ENCODE peak calls at places on chromosomes 1 and 21, in nine cellular contexts. One of them, this sample, is unnamed.

GRCh38 chr21:14600569-14601308 is 54.6 kb upstream of the SAMSN1 start:
- DNase-seq in NB4: no peak
- DNase-seq in NCI-H1694: no peak
- DNase-seq in transverse colon: no peak
- DNase-seq in memory B cell: no peak
- DNase-seq in stimulated activated CD4-positive, alpha-beta T cell treated with anti-CD3 and anti-CD28 coated beads, Interleukin-15, amount 100 ng/mL, for 24 hours: no peak
- DNase-seq in glutamatergic neuron: no peak
- DNase-seq in neuronal stem cell: no peak
- DNase-seq in brain microvascular endothelial cell: no peak
- DNase-seq in this sample: no peak

GRCh38 chr1:210464519-210465039 is 135.9 kb downstream of the HHAT start:
- DNase-seq in NB4: no peak
- DNase-seq in NCI-H1694: no peak
- DNase-seq in transverse colon: no peak
- DNase-seq in memory B cell: no peak
- DNase-seq in stimulated activated CD4-positive, alpha-beta T cell treated with anti-CD3 and anti-CD28 coated beads, Interleukin-15, amount 100 ng/mL, for 24 hours: peak; percentile 22
- DNase-seq in glutamatergic neuron: no peak
- DNase-seq in neuronal stem cell: no peak
- DNase-seq in brain microvascular endothelial cell: no peak
- DNase-seq in this sample: no peak

GRCh38 chr1:9251501-9251900 is 16.9 kb downstream of the H6PD start:
- DNase-seq in NB4: no peak
- DNase-seq in NCI-H1694: no peak
- DNase-seq in transverse colon: no peak
- DNase-seq in memory B cell: no peak
- DNase-seq in stimulated activated CD4-positive, alpha-beta T cell treated with anti-CD3 and anti-CD28 coated beads, Interleukin-15, amount 100 ng/mL, for 24 hours: no peak
- DNase-seq in glutamatergic neuron: peak; percentile 60
- DNase-seq in neuronal stem cell: no peak
- DNase-seq in brain microvascular endothelial cell: no peak
- DNase-seq in this sample: no peak

GRCh38 chr1:27406354-27406665 is 13.9 kb downstream of the GPR3 start:
- DNase-seq in NB4: no peak
- DNase-seq in NCI-H1694: no peak
- DNase-seq in transverse colon: no peak
- DNase-seq in memory B cell: no peak
- DNase-seq in stimulated activated CD4-positive, alpha-beta T cell treated with anti-CD3 and anti-CD28 coated beads, Interleukin-15, amount 100 ng/mL, for 24 hours: no peak
- DNase-seq in glutamatergic neuron: no peak
- DNase-seq in neuronal stem cell: no peak
- DNase-seq in brain microvascular endothelial cell: no peak
- DNase-seq in this sample: no peak

GRCh38 chr1:32741417-32742131 is 39.0 kb upstream of the SYNC start:
- DNase-seq in NB4: no peak
- DNase-seq in NCI-H1694: no peak
- DNase-seq in transverse colon: peak; percentile 55
- DNase-seq in memory B cell: no peak
- DNase-seq in stimulated activated CD4-positive, alpha-beta T cell treated with anti-CD3 and anti-CD28 coated beads, Interleukin-15, amount 100 ng/mL, for 24 hours: no peak
- DNase-seq in glutamatergic neuron: no peak
- DNase-seq in neuronal stem cell: no peak
- DNase-seq in brain microvascular endothelial cell: no peak
- DNase-seq in this sample: no peak

GRCh38 chr1:30684881-30685795 is 38.2 kb downstream of the MATN1 start:
- DNase-seq in NB4: no peak
- DNase-seq in NCI-H1694: no peak
- DNase-seq in transverse colon: peak; percentile 78
- DNase-seq in memory B cell: no peak
- DNase-seq in stimulated activated CD4-positive, alpha-beta T cell treated with anti-CD3 and anti-CD28 coated beads, Interleukin-15, amount 100 ng/mL, for 24 hours: peak; percentile 36
- DNase-seq in glutamatergic neuron: peak; percentile 71
- DNase-seq in neuronal stem cell: peak; percentile 94
- DNase-seq in brain microvascular endothelial cell: no peak
- DNase-seq in this sample: peak; percentile 94

GRCh38 chr1:186325239-186325638 is 49.8 kb downstream of the TPR start:
- DNase-seq in NB4: peak; percentile 20
- DNase-seq in NCI-H1694: peak; percentile 5
- DNase-seq in transverse colon: no peak
- DNase-seq in memory B cell: no peak
- DNase-seq in stimulated activated CD4-positive, alpha-beta T cell treated with anti-CD3 and anti-CD28 coated beads, Interleukin-15, amount 100 ng/mL, for 24 hours: no peak
- DNase-seq in glutamatergic neuron: no peak
- DNase-seq in neuronal stem cell: no peak
- DNase-seq in brain microvascular endothelial cell: peak; percentile 8
- DNase-seq in this sample: no peak

GRCh38 chr1:244436336-244437102 is 15.2 kb downstream of the ADSS2 start:
- DNase-seq in NB4: no peak
- DNase-seq in NCI-H1694: no peak
- DNase-seq in transverse colon: no peak
- DNase-seq in memory B cell: no peak
- DNase-seq in stimulated activated CD4-positive, alpha-beta T cell treated with anti-CD3 and anti-CD28 coated beads, Interleukin-15, amount 100 ng/mL, for 24 hours: no peak
- DNase-seq in glutamatergic neuron: no peak
- DNase-seq in neuronal stem cell: no peak
- DNase-seq in brain microvascular endothelial cell: peak; percentile 50
- DNase-seq in this sample: no peak

GRCh38 chr1:7299994-7300393 is 471.1 kb upstream of the VAMP3 start:
- DNase-seq in NB4: no peak
- DNase-seq in NCI-H1694: no peak
- DNase-seq in transverse colon: no peak
- DNase-seq in memory B cell: no peak
- DNase-seq in stimulated activated CD4-positive, alpha-beta T cell treated with anti-CD3 and anti-CD28 coated beads, Interleukin-15, amount 100 ng/mL, for 24 hours: no peak
- DNase-seq in glutamatergic neuron: no peak
- DNase-seq in neuronal stem cell: no peak
- DNase-seq in brain microvascular endothelial cell: peak; percentile 65
- DNase-seq in this sample: no peak

GRCh38 chr21:45283611-45284455 is 3.9 kb downstream of the POFUT2 start:
- DNase-seq in NB4: no peak
- DNase-seq in NCI-H1694: no peak
- DNase-seq in transverse colon: peak; percentile 5
- DNase-seq in memory B cell: no peak
- DNase-seq in stimulated activated CD4-positive, alpha-beta T cell treated with anti-CD3 and anti-CD28 coated beads, Interleukin-15, amount 100 ng/mL, for 24 hours: no peak
- DNase-seq in glutamatergic neuron: no peak
- DNase-seq in neuronal stem cell: no peak
- DNase-seq in brain microvascular endothelial cell: no peak
- DNase-seq in this sample: no peak

GRCh38 chr1:117629625-117630422 is 24.0 kb downstream of the TENT5C start:
- DNase-seq in NB4: no peak
- DNase-seq in NCI-H1694: no peak
- DNase-seq in transverse colon: no peak
- DNase-seq in memory B cell: no peak
- DNase-seq in stimulated activated CD4-positive, alpha-beta T cell treated with anti-CD3 and anti-CD28 coated beads, Interleukin-15, amount 100 ng/mL, for 24 hours: no peak
- DNase-seq in glutamatergic neuron: no peak
- DNase-seq in neuronal stem cell: no peak
- DNase-seq in brain microvascular endothelial cell: no peak
- DNase-seq in this sample: no peak

GRCh38 chr1:8435569-8436071 is 117.7 kb downstream of the SLC45A1 start:
- DNase-seq in NB4: no peak
- DNase-seq in NCI-H1694: no peak
- DNase-seq in transverse colon: no peak
- DNase-seq in memory B cell: no peak
- DNase-seq in stimulated activated CD4-positive, alpha-beta T cell treated with anti-CD3 and anti-CD28 coated beads, Interleukin-15, amount 100 ng/mL, for 24 hours: no peak
- DNase-seq in glutamatergic neuron: no peak
- DNase-seq in neuronal stem cell: no peak
- DNase-seq in brain microvascular endothelial cell: no peak
- DNase-seq in this sample: no peak

GRCh38 chr1:41545996-41546938 is 61.8 kb upstream of the EDN2 start:
- DNase-seq in NB4: no peak
- DNase-seq in NCI-H1694: no peak
- DNase-seq in transverse colon: no peak
- DNase-seq in memory B cell: no peak
- DNase-seq in stimulated activated CD4-positive, alpha-beta T cell treated with anti-CD3 and anti-CD28 coated beads, Interleukin-15, amount 100 ng/mL, for 24 hours: no peak
- DNase-seq in glutamatergic neuron: no peak
- DNase-seq in neuronal stem cell: no peak
- DNase-seq in brain microvascular endothelial cell: no peak
- DNase-seq in this sample: no peak

This sample was measured in progenitor cell of endocrine pancreas.